ENCODE peak calls at places on chromosomes 11 and 22, in four cellular contexts. P is activated naive CD8-positive, alpha-beta T cell treated with anti-CD3 and anti-CD28 coated beads, Interleukin-2, amount 50 U/mL, for 16 hours; S is mesendoderm; Q is psoas muscle. M is an unnamed sample.

GRCh38 chr11:10575999-10576398 is 7.5 kb upstream of the LYVE1 start:
- DNase-seq in P (no peak), S (no peak), Q (no peak), M (no peak)

GRCh38 chr11:77046060-77046501 is 11.9 kb downstream of the B3GNT6 start:
- DNase-seq in P (peak; percentile 25), S (peak; percentile 56), Q (no peak), M (peak; percentile 81)

GRCh38 chr22:30027791-30028190 is 52.5 kb upstream of the HORMAD2 start:
- DNase-seq in P (no peak), S (no peak), Q (no peak), M (no peak)

GRCh38 chr11:58254936-58255335 is 13.1 kb downstream of the OR10W1 start:
- DNase-seq in P (no peak), S (no peak), Q (no peak), M (no peak)

GRCh38 chr11:112525270-112525669 is 264.6 kb upstream of the PLET1 start:
- DNase-seq in P (no peak), S (no peak), Q (peak; percentile 19), M (peak; percentile 7)

GRCh38 chr11:29119116-29119515 is 897.7 kb downstream of the KCNA4 start:
- DNase-seq in P (no peak), S (no peak), Q (no peak), M (no peak)

GRCh38 chr11:67053896-67054850 is 2.5 kb upstream of the RHOD start:
- DNase-seq in P (no peak), S (peak; percentile 74), Q (peak; percentile 49), M (no peak)

GRCh38 chr22:40593460-40594273 is 42.9 kb downstream of the MRTFA start:
- DNase-seq in P (no peak), S (no peak), Q (no peak), M (no peak)

GRCh38 chr11:119791701-119792151 is 62.7 kb upstream of the NECTIN1 start:
- DNase-seq in P (no peak), S (peak; percentile 78), Q (no peak), M (no peak)

GRCh38 chr22:43411040-43411919 is 534 bp upstream of the MPPED1 start:
- DNase-seq in P (no peak), S (no peak), Q (no peak), M (no peak)

GRCh38 chr11:2527621-2528291 is 82.9 kb downstream of the KCNQ1 start:
- DNase-seq in P (no peak), S (no peak), Q (peak; percentile 8), M (peak; percentile 24)

GRCh38 chr11:68992743-68993255 is 12.0 kb upstream of the MRGPRD start:
- DNase-seq in P (no peak), S (no peak), Q (no peak), M (no peak)